ENCODE peak calls at places on chromosomes 6 and 20, in five cellular contexts. B is astrocyte, O is HL-60, H is lung, E is heart right ventricle. M is an unnamed sample.
A peak's percentile ranks its signal among the peaks of the same experiment; 100 is the strongest.

GRCh38 chr20:59222982-59223610 is 59.5 kb downstream of the ZNF831 start:
- DNase-seq in B (no peak), O (no peak), H (no peak), E (no peak), M (peak; percentile 49)

GRCh38 chr6:166382500-166382932 is 224 bp downstream of the MPC1 start:
- DNase-seq in B (no peak), O (no peak), H (no peak), E (no peak), M (no peak)

GRCh38 chr6:170293881-170294755 is 3.2 kb upstream of the DLL1 start:
- DNase-seq in B (no peak), O (no peak), H (no peak), E (no peak), M (no peak)

GRCh38 chr6:108145639-108146038 is 20.2 kb upstream of the NR2E1 start:
- DNase-seq in B (no peak), O (no peak), H (no peak), E (no peak), M (no peak)

GRCh38 chr6:170044836-170045562 is 245.9 kb downstream of the DLL1 start:
- DNase-seq in B (no peak), O (no peak), H (no peak), E (no peak), M (no peak)

GRCh38 chr6:125942677-125943527 is 13.7 kb upstream of the HINT3 start:
- DNase-seq in B (peak; percentile 52), O (no peak), H (no peak), E (no peak), M (peak; percentile 57)

GRCh38 chr6:151160869-151161268 is 78.9 kb upstream of the AKAP12 start:
- DNase-seq in B (no peak), O (no peak), H (peak; percentile 65), E (no peak), M (peak; percentile 64)

GRCh38 chr20:41172296-41173140 is 35.2 kb downstream of the PLCG1 start:
- DNase-seq in B (no peak), O (no peak), H (no peak), E (no peak), M (peak; percentile 21)

GRCh38 chr20:23612385-23612784 is 6.7 kb upstream of the CST9 start:
- DNase-seq in B (no peak), O (no peak), H (no peak), E (no peak), M (no peak)

GRCh38 chr6:144585217-144585814 is 300.2 kb downstream of the UTRN start:
- DNase-seq in B (no peak), O (peak; percentile 41), H (no peak), E (no peak), M (no peak)

GRCh38 chr6:25499851-25500250 is 152.2 kb upstream of the SCGN start:
- DNase-seq in B (peak; percentile 58), O (no peak), H (no peak), E (no peak), M (no peak)

GRCh38 chr20:42272516-42272915 is 654.3 kb upstream of the CHD6 start:
- DNase-seq in B (no peak), O (no peak), H (no peak), E (no peak), M (no peak)

GRCh38 chr20:9241232-9241692 is 172.4 kb downstream of the PLCB4 start:
- DNase-seq in B (peak; percentile 98), O (no peak), H (no peak), E (no peak), M (peak; percentile 10)

GRCh38 chr6:138406443-138406842 is 2.4 kb downstream of the HEBP2 start:
- DNase-seq in B (no peak), O (no peak), H (no peak), E (no peak), M (no peak)

GRCh38 chr20:59064214-59064722 is 21.7 kb upstream of the PRELID3B start:
- DNase-seq in B (no peak), O (no peak), H (no peak), E (no peak), M (no peak)

GRCh38 chr6:165443462-165443861 is 134.1 kb upstream of the C6orf118 start:
- DNase-seq in B (no peak), O (no peak), H (no peak), E (no peak), M (no peak)

GRCh38 chr20:33568378-33569289 is 78.7 kb downstream of the CBFA2T2 start:
- DNase-seq in B (no peak), O (no peak), H (no peak), E (peak; percentile 32), M (peak; percentile 27)

GRCh38 chr20:62906647-62907375 is 19.5 kb downstream of the DIDO1 start:
- DNase-seq in B (no peak), O (no peak), H (no peak), E (no peak), M (no peak)

GRCh38 chr6:150905769-150906168 is 40.3 kb downstream of the MTHFD1L start:
- DNase-seq in B (no peak), O (no peak), H (no peak), E (no peak), M (no peak)

GRCh38 chr6:16136536-16137450 is 7.9 kb downstream of the MYLIP start:
- DNase-seq in B (peak; percentile 94), O (no peak), H (no peak), E (no peak), M (no peak)

GRCh38 chr6:37557645-37558114 is 58.0 kb upstream of the CCDC167 start:
- DNase-seq in B (no peak), O (no peak), H (no peak), E (no peak), M (no peak)

GRCh38 chr6:121305957-121306607 is 28.2 kb downstream of the TBC1D32 start:
- DNase-seq in B (peak; percentile 16), O (peak; percentile 6), H (no peak), E (no peak), M (no peak)

GRCh38 chr20:46152824-46153586 is 34.9 kb downstream of the CD40 start:
- DNase-seq in B (no peak), O (no peak), H (no peak), E (no peak), M (no peak)

GRCh38 chr6:150717419-150717818 is 117.7 kb downstream of the PLEKHG1 start:
- DNase-seq in B (no peak), O (no peak), H (peak; percentile 71), E (no peak), M (peak; percentile 46)

GRCh38 chr6:13787146-13787545 is 27.2 kb downstream of the MCUR1 start:
- DNase-seq in B (peak; percentile 74), O (no peak), H (no peak), E (no peak), M (no peak)

GRCh38 chr20:48298851-48299484 is 513.7 kb upstream of the SULF2 start:
- DNase-seq in B (peak; percentile 87), O (no peak), H (no peak), E (no peak), M (no peak)

GRCh38 chr20:48301189-48301588 is 515.9 kb upstream of the SULF2 start:
- DNase-seq in B (no peak), O (no peak), H (no peak), E (no peak), M (no peak)

GRCh38 chr20:48295445-48295903 is 510.2 kb upstream of the SULF2 start:
- DNase-seq in B (peak; percentile 98), O (no peak), H (peak; percentile 61), E (no peak), M (peak; percentile 27)

GRCh38 chr20:48295966-48296421 is 510.7 kb upstream of the SULF2 start:
- DNase-seq in B (peak; percentile 76), O (no peak), H (no peak), E (no peak), M (no peak)

DNA sequence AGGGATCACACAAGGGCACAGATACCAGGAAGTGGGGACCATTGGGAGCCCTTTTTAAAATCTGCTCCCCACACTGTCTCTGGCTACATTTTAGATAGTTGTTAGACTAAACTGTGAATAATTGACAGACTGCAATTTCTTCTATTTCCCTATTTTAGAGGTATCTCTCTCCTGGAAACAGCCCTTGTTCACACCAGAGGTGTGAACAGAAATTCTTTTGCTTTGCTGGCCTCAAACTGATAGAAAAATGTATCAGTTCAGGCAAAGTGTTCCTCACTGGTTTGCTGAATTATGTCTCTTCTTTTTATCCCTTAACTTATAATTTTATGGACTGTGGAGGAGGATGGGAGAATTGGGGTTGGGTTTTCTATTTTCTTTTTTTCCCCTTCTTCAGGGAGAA is 513.1 kb upstream of the SULF2 start:
- DNase-seq in B (no peak), O (no peak), H (no peak), E (no peak), M (no peak)
- H3K27me3 ChIP-seq in B (no peaks in the 10 kb centered on the region), O (no peaks in the 10 kb centered on the region), H (no peaks in the 10 kb centered on the region), E (no peaks in the 10 kb centered on the region), M (no peaks in the 10 kb centered on the region)

GRCh38 chr6:27668442-27669275 is 195.8 kb upstream of the ZNF184 start:
- DNase-seq in B (peak; percentile 82), O (peak; percentile 45), H (no peak), E (no peak), M (peak; percentile 53)

GRCh38 chr6:27669798-27670301 is 196.9 kb upstream of the ZNF184 start:
- DNase-seq in B (no peak), O (no peak), H (no peak), E (no peak), M (no peak)

GRCh38 chr6:27667651-27668441 is 194.9 kb upstream of the ZNF184 start:
- DNase-seq in B (no peak), O (no peak), H (no peak), E (no peak), M (no peak)

GRCh38 chr6:27667016-27667415 is 194.1 kb upstream of the ZNF184 start:
- DNase-seq in B (no peak), O (no peak), H (no peak), E (no peak), M (no peak)

GRCh38 chr6:27669278-27669797 is 196.4 kb upstream of the ZNF184 start:
- DNase-seq in B (no peak), O (no peak), H (no peak), E (no peak), M (no peak)
- H3K27me3 ChIP-seq in B (no peaks in the 10 kb centered on the region), O (no peaks in the 10 kb centered on the region), H (peaks cover 4% of the 10 kb centered on the region), E (peaks cover 98% of the 10 kb centered on the region), M (no peaks in the 10 kb centered on the region)

DNA sequence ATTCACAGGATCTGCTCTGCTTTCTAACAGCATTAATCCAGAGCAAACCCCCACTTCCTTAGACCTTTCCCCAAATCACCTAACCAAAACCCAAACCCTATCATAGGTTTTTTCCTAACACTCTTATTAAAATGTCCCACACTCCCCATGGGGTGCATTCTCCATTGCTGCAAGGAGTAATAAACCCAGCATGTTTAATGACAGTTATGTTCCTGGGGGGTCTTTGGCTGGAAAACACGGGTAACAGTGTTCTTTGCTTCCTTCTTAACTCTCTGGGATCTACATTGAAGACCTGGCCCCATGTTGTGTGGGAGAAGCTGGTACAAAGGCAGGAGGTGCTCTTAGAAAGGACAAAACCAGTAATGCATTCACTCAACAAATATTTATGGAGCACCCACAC is 16.1 kb downstream of the TRIM31 start:
- DNase-seq in B (no peak), O (no peak), H (no peak), E (no peak), M (no peak)
- H3K27me3 ChIP-seq in B (peaks cover 60% of the 10 kb centered on the region), O (peaks cover 56% of the 10 kb centered on the region), H (no peaks in the 10 kb centered on the region), E (peaks cover 95% of the 10 kb centered on the region), M (no peaks in the 10 kb centered on the region)

GRCh38 chr6:83854766-83855165 is 1.6 kb downstream of the RIPPLY2 start:
- DNase-seq in B (no peak), O (no peak), H (no peak), E (no peak), M (no peak)

GRCh38 chr6:83852528-83853177 is 507 bp upstream of the RIPPLY2 start:
- DNase-seq in B (no peak), O (no peak), H (no peak), E (no peak), M (no peak)

GRCh38 chr6:83853178-83853967 is at the start of gene RIPPLY2:
- DNase-seq in B (peak; percentile 28), O (no peak), H (no peak), E (peak; percentile 18), M (peak; percentile 19)

GRCh38 chr6:83849610-83850009 is 3.5 kb upstream of the RIPPLY2 start:
- DNase-seq in B (no peak), O (no peak), H (no peak), E (no peak), M (no peak)

GRCh38 chr6:83853968-83854501 is 875 bp downstream of the RIPPLY2 start:
- DNase-seq in B (no peak), O (no peak), H (no peak), E (no peak), M (no peak)
- H3K27me3 ChIP-seq in B (peaks cover 31% of the 10 kb centered on the region), O (peaks cover 31% of the 10 kb centered on the region), H (no peaks in the 10 kb centered on the region), E (peaks cover 71% of the 10 kb centered on the region), M (no peaks in the 10 kb centered on the region)

M was measured in body of pancreas.